ENCODE peak calls at places on chromosomes 13 and 19, in seven cellular contexts. D, E, F, X, L, C and V are unnamed samples.

GRCh38 chr13:47168086-47168485 is 271.2 kb upstream of the HTR2A start:
- DNase-seq in D (no peak), E (no peak), F (no peak), X (no peak), L (peak; percentile 92), C (no peak), V (no peak)

GRCh38 chr19:4676955-4677731 is 7.0 kb upstream of the MYDGF start:
- DNase-seq in D (no peak), E (peak; percentile 42), F (peak; percentile 60), X (no peak), L (peak; percentile 35), C (peak; percentile 58), V (peak; percentile 57)

GRCh38 chr13:63481334-63481733 is 2065.7 kb upstream of the PCDH20 start:
- DNase-seq in D (no peak), E (no peak), F (peak; percentile 22), X (no peak), L (peak; percentile 36), C (no peak), V (no peak)

GRCh38 chr13:43933378-43933777 is 53.7 kb downstream of the LACC1 start:
- DNase-seq in D (peak; percentile 12), E (no peak), F (no peak), X (peak; percentile 41), L (no peak), C (no peak), V (no peak)

GRCh38 chr19:2294377-2295335 is 12.7 kb upstream of the PEAK3 start:
- DNase-seq in D (no peak), E (no peak), F (no peak), X (no peak), L (peak; percentile 54), C (no peak), V (peak; percentile 82)

GRCh38 chr19:10863107-10863700 is 8.1 kb upstream of the CARM1 start:
- DNase-seq in D (no peak), E (no peak), F (peak; percentile 56), X (no peak), L (no peak), C (peak; percentile 52), V (no peak)

GRCh38 chr19:50377051-50377441 is 789 bp downstream of the NR1H2 start:
- DNase-seq in D (no peak), E (no peak), F (peak; percentile 51), X (no peak), L (no peak), C (peak; percentile 58), V (no peak)

GRCh38 chr19:47363758-47364529 is 14.8 kb downstream of the DHX34 start:
- DNase-seq in D (no peak), E (no peak), F (no peak), X (no peak), L (peak; percentile 65), C (no peak), V (no peak)

GRCh38 chr19:13966684-13967128 is 14.4 kb downstream of the DCAF15 start:
- DNase-seq in D (no peak), E (no peak), F (no peak), X (no peak), L (no peak), C (no peak), V (no peak)

GRCh38 chr13:31880849-31881494 is 141.6 kb downstream of the RXFP2 start:
- DNase-seq in D (no peak), E (no peak), F (no peak), X (no peak), L (no peak), C (no peak), V (no peak)

GRCh38 chr13:29279859-29280258 is 315.6 kb downstream of the SLC7A1 start:
- DNase-seq in D (no peak), E (no peak), F (no peak), X (no peak), L (no peak), C (no peak), V (no peak)

GRCh38 chr19:23203841-23204344 is 46.3 kb downstream of the ZNF724 start:
- DNase-seq in D (no peak), E (no peak), F (peak; percentile 61), X (no peak), L (no peak), C (no peak), V (no peak)

GRCh38 chr19:16324384-16325160 is at the start of gene KLF2:
- DNase-seq in D (peak; percentile 85), E (peak; percentile 95), F (peak; percentile 91), X (no peak), L (peak; percentile 90), C (peak; percentile 90), V (peak; percentile 94)

GRCh38 chr19:11111771-11112144 is 22.5 kb downstream of the LDLR start:
- DNase-seq in D (no peak), E (no peak), F (no peak), X (no peak), L (no peak), C (peak; percentile 18), V (no peak)

GRCh38 chr13:111270765-111271164 is 49.7 kb upstream of the TEX29 start:
- DNase-seq in D (no peak), E (no peak), F (no peak), X (no peak), L (peak; percentile 55), C (no peak), V (no peak)

GRCh38 chr19:28694812-28695211 is 518.1 kb downstream of the UQCRFS1 start:
- DNase-seq in D (no peak), E (no peak), F (no peak), X (no peak), L (no peak), C (no peak), V (no peak)

GRCh38 chr13:36858285-36858684 is 39.3 kb downstream of the RFXAP start:
- DNase-seq in D (no peak), E (no peak), F (no peak), X (no peak), L (peak; percentile 65), C (peak; percentile 7), V (no peak)

GRCh38 chr13:79626924-79627323 is 146.0 kb downstream of the NDFIP2 start:
- DNase-seq in D (no peak), E (no peak), F (no peak), X (no peak), L (no peak), C (no peak), V (no peak)

GRCh38 chr19:51602189-51602854 is 27.9 kb downstream of the SIGLEC5 start:
- DNase-seq in D (peak; percentile 40), E (no peak), F (no peak), X (no peak), L (no peak), C (no peak), V (no peak)

DNA sequence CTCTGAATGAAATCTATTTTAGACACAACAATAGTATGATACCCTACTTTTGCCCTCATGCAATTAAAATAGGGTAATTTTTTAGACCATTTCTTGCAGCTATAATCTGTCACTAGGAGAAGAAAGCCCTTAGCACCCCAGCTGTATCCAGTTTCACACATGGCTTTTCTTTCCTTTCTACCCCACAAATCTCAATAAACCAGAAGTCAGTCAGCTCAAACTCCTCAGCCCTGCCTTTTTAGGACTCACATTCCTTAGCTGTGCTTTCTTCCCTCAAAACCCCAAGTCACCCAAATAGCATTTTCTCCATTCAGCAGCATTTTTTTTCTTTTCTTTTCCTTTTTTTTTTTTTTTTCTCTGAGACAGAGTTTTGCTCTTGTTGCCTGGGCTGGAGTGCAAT is 79.9 kb downstream of the KCTD15 start:
- DNase-seq in D (no peak), E (no peak), F (no peak), X (no peak), L (no peak), C (no peak), V (no peak)
- TF ChIP-seq POLR2A in D (no peak), E (no peak), F (no peak), X (no peak), L (no peak), C (no peak), V (no peak)

GRCh38 chr19:48835734-48836088 is 580 bp downstream of the HSD17B14 start:
- DNase-seq in D (peak; percentile 85), E (peak; percentile 68), F (peak; percentile 97), X (peak; percentile 82), L (peak; percentile 71), C (peak; percentile 96), V (peak; percentile 97)
- TF ChIP-seq POLR2A in D (no peak), E (no peak), F (no peak), X (peak; percentile 68), L (no peak), C (peak; percentile 6), V (no peak)

DNA sequence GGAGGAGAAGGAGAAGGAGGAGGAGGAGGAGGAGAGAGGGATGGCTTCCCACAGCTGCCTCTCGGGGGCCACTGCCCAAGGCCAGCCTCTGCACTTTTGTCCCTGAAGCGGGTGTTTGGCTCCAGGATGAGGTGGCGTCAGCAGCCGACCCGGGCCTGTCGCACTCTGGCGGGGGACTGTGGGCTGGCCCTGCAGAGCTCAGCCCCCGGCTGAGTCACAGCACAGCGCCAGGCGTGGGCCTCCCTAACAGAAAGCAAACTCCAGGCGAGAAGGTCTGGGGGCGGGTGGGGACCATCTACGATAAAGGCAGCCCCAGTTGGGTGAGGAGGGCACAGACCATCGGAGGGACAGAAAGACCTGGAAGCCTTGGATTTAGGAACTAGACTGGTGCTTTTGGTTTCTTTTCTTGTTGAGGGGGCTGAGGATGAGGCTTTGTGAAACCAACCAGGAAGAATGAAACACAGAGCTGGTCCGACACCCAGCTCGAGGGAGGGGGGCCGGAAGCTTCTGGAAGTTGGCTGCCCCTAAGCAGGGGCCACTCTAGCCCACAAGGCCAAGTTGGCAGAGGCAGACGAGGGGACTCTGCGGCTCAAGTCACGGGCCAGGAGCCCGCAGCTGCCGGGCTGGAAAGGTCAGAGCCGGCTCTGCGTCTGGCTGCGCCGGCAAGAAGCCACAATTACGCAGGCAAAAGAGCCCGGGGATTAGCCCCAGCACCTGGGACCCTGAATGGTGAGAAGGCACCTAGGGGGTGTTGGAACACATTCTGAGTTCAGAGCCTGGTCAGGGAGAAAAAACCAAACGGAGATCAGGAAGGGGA is 18.2 kb downstream of the LSM4 start:
- DNase-seq in D (peak; percentile 87), E (peak; percentile 88), F (peak; percentile 85), X (no peak), L (peak; percentile 83), C (peak; percentile 78), V (peak; percentile 96)
- TF ChIP-seq POLR2A in D (peak; percentile 78), E (peak; percentile 64), F (no peak), X (peak; percentile 82), L (peak; percentile 88), C (peak; percentile 60), V (peak; percentile 66)

GRCh38 chr19:7488736-7489353 is at the start of gene PEX11G:
- DNase-seq in D (peak; percentile 99), E (peak; percentile 92), F (peak; percentile 91), X (peak; percentile 36), L (peak; percentile 81), C (peak; percentile 91), V (peak; percentile 96)
- TF ChIP-seq POLR2A in D (peak; percentile 68), E (peak; percentile 60), F (peak; percentile 37), X (peak; percentile 76), L (peak; percentile 69), C (peak; percentile 71), V (peak; percentile 77)